ENCODE peak calls at places on chromosomes 6 and 20, in four cellular contexts. F is GM12891, A is GM12878, E is K562. M is an unnamed sample.

GRCh38 chr6:159094444-159095252 is 49.9 kb upstream of the TAGAP start:
- DNase-seq in F (no peak), A (no peak), E (no peak), M (no peak)

GRCh38 chr6:34360556-34360955 is 31.9 kb downstream of the NUDT3 start:
- DNase-seq in F (no peak), A (no peak), E (no peak), M (no peak)

GRCh38 chr6:75657327-75657726 is 55.6 kb downstream of the SENP6 start:
- DNase-seq in F (no peak), A (no peak), E (no peak), M (no peak)

GRCh38 chr20:53434662-53435061 is 159.0 kb downstream of the ZNF217 start:
- DNase-seq in F (no peak), A (no peak), E (no peak), M (no peak)

GRCh38 chr6:84137051-84137375 is 90.4 kb downstream of the CEP162 start:
- DNase-seq in F (no peak), A (no peak), E (peak; percentile 54), M (no peak)

GRCh38 chr6:88749849-88750248 is 213.6 kb downstream of the RNGTT start:
- DNase-seq in F (no peak), A (no peak), E (no peak), M (no peak)

GRCh38 chr6:84522135-84522535 is 242.3 kb downstream of the TBX18 start:
- DNase-seq in F (no peak), A (no peak), E (no peak), M (no peak)

GRCh38 chr6:140590641-140591040 is 1216.2 kb upstream of the CITED2 start:
- DNase-seq in F (no peak), A (no peak), E (no peak), M (no peak)

GRCh38 chr6:1383729-1384548 is 5.4 kb upstream of the FOXF2 start:
- DNase-seq in F (no peak), A (no peak), E (no peak), M (no peak)

GRCh38 chr20:48075591-48076174 is 290.4 kb upstream of the SULF2 start:
- DNase-seq in F (no peak), A (no peak), E (no peak), M (no peak)

GRCh38 chr20:49674383-49675352 is 39.0 kb downstream of the B4GALT5 start:
- DNase-seq in F (no peak), A (no peak), E (no peak), M (no peak)

GRCh38 chr6:39961178-39961577 is 26.9 kb upstream of the MOCS1 start:
- DNase-seq in F (no peak), A (no peak), E (no peak), M (no peak)

GRCh38 chr20:62627901-62628612 is 14.2 kb upstream of the SLCO4A1 start:
- DNase-seq in F (no peak), A (no peak), E (no peak), M (no peak)

GRCh38 chr6:135759831-135760230 is 91.7 kb upstream of the PDE7B start:
- DNase-seq in F (no peak), A (no peak), E (no peak), M (no peak)

GRCh38 chr20:44541957-44542356 is 20.1 kb upstream of the SERINC3 start:
- DNase-seq in F (no peak), A (no peak), E (no peak), M (no peak)

GRCh38 chr6:38794682-38795081 is 79.6 kb downstream of the DNAH8 start:
- DNase-seq in F (no peak), A (no peak), E (no peak), M (no peak)

GRCh38 chr6:55528624-55529023 is 50.4 kb downstream of the HMGCLL1 start:
- DNase-seq in F (no peak), A (peak; percentile 5), E (no peak), M (no peak)

GRCh38 chr6:160412993-160413392 is 64.8 kb downstream of the SLC22A3 start:
- DNase-seq in F (no peak), A (no peak), E (no peak), M (no peak)

GRCh38 chr6:128519132-128519930 is 1.1 kb downstream of the PTPRK start:
- DNase-seq in F (no peak), A (no peak), E (no peak), M (no peak)

GRCh38 chr20:60473240-60473639 is 515.0 kb downstream of the CDH26 start:
- DNase-seq in F (no peak), A (no peak), E (no peak), M (no peak)

GRCh38 chr6:42555477-42556457 is 8.1 kb upstream of the UBR2 start:
- DNase-seq in F (no peak), A (no peak), E (no peak), M (no peak)

GRCh38 chr6:18302561-18303439 is 38.5 kb upstream of the DEK start:
- DNase-seq in F (no peak), A (no peak), E (no peak), M (no peak)

GRCh38 chr20:33075281-33075680 is 4.2 kb upstream of the BPIFB4 start:
- DNase-seq in F (no peak), A (no peak), E (no peak), M (no peak)

GRCh38 chr20:33083544-33084340 is 4.3 kb downstream of the BPIFB4 start:
- DNase-seq in F (no peak), A (no peak), E (no peak), M (no peak)

GRCh38 chr20:33076662-33077398 is 2.6 kb upstream of the BPIFB4 start:
- DNase-seq in F (no peak), A (no peak), E (no peak), M (no peak)

GRCh38 chr20:33081411-33082154 is 2.1 kb downstream of the BPIFB4 start:
- DNase-seq in F (no peak), A (no peak), E (no peak), M (peak; percentile 53)

DNA sequence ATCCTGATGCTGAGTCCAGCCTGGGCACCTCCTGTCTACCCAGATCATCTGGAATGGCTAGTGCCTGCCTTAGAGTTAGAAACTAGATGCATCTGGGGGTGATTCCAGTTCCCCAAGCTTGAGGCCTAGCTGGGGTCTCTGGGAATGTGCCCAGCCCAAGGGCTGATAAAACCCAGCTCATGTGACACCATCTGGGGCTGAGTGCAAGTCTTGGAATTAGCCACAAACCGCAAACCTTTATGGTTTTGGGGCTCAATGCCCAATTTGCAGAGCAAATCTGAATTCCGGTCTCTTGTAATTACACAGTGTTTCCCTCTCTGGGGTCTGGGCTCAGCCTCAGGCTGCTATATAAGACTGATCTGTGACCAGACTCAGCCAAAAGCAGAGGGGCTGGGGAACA is at the start of gene BPIFB4:
- DNase-seq in F (no peak), A (no peak), E (no peak), M (peak; percentile 3)
- TF ChIP-seq SPI1 in F (no peak), A (no peak), E (no peak), M (no peak)

GRCh38 chr6:300026-300425 is 7.7 kb downstream of the DUSP22 start:
- DNase-seq in F (no peak), A (no peak), E (no peak), M (no peak)
- TF ChIP-seq SPI1 in F (no peak), A (no peak), E (no peak), M (no peak)

DNA sequence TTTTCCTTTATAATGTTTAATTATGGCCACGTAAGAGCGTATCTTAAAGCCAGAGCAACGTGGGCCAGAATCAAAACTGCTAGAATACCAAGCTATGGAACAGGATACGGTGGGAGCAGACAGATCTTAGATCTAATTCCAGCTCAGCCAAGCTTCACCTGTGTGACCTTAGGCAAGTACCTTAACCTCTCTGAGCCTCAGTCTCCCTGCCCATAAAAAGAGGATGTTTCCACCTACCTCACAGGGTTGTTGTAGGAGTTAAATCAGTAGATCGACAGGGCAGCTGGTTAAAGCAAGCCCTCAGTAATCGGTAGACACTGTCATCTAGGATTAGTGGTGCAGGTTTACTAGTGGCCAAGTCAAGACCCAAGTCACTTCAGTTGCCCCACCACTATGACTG is 62.8 kb downstream of the ISM1 start:
- DNase-seq in F (no peak), A (no peak), E (no peak), M (no peak)
- TF ChIP-seq SPI1 in F (no peak), A (no peak), E (no peak), M (no peak)

GRCh38 chr6:8436956-8437355 is 1.6 kb upstream of the SLC35B3 start:
- DNase-seq in F (no peak), A (no peak), E (no peak), M (no peak)

GRCh38 chr6:8435845-8436168 is 462 bp upstream of the SLC35B3 start:
- DNase-seq in F (no peak), A (no peak), E (no peak), M (no peak)

GRCh38 chr6:8437813-8438212 is 2.5 kb upstream of the SLC35B3 start:
- DNase-seq in F (no peak), A (no peak), E (no peak), M (no peak)

GRCh38 chr6:8434727-8435092 is 635 bp downstream of the SLC35B3 start:
- DNase-seq in F (peak; percentile 0), A (no peak), E (no peak), M (no peak)

DNA sequence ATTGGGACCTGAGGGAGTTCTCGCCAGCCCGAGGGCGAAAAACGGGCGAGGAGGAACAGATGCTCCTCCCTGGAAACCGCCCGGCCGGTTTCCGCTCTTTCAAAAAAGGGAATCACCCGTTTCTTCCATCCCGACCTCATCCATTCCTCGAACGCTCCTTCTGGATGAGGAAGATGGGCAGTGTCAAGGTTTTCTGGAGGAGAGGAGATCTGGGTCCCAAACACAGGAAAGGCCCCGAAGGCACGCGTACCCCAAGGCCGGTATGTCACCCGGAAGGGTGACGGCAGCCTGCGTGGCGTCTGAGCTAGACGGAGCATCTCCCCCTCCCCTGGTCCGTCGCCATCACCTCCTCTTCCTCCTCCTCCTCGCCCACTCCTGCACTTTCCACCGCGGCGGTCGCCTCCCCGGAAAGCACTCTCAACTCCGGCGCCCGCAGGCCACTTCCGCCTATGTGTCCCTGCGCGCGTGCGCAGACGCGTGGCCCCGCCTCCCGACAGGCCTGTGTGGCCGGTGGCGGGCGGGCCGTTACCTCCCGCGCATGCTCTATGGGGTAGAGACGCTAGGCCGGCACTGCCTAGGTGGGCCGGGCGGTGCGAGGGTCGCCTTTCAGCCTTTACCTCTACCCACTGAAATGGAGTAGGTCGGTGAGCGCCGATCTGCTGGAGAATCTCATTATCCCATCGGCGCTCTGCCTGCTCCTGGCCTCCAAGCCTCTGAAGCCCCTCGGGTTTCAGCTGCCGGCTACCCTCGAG is at the start of gene SLC35B3:
- DNase-seq in F (peak; percentile 84), A (peak; percentile 69), E (peak; percentile 98), M (peak; percentile 93)
- TF ChIP-seq SPI1 in F (peak; percentile 60), A (peak; percentile 58), E (peak; percentile 77), M (peak; percentile 55)

DNA sequence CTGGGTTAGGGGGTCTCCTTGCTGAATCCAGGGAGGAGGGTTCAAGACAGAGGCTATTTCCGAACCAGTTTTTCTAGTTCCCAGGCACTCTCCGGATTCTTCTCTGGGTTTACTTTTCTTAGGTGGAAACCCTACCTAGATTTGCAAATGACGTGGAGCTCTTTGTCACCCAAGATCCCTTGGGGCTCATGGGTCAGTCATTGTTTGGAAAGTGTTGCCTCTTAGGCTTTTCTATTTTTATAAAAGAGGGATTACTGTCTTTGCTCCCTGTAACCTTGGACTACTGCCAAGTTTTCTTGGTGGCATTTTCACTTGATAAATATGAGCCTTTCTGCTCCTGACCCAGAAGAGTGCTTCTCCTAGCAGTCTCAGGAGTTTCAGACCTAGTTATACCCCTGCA is 33.6 kb downstream of the FAM209B start:
- DNase-seq in F (no peak), A (no peak), E (no peak), M (no peak)
- TF ChIP-seq SPI1 in F (no peak), A (no peak), E (no peak), M (no peak)

DNA sequence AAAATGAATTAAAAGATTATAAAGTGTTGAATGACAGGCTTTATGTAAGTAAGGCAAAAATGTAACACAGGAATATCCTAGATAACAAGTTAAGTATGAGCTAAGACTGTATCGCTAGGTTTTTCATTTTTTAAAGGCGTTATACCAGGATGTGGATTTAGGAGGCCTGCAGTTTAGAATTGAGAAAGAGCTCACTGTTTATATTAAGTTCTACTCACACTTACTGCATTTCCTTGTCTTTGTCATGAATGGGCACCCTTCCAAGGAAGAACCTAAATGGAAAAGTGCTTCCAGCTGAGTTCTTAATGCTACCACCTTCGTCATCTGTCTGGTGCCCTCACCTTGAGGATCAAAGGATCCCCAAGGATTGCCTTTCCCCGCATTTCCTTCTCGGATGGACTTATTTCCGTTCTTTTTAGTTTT is 148.7 kb downstream of the SOX4 start:
- DNase-seq in F (no peak), A (no peak), E (no peak), M (no peak)
- TF ChIP-seq SPI1 in F (no peak), A (no peak), E (no peak), M (no peak)